ENCODE peak calls at places on chromosomes 11 and 22, in eight cellular contexts. J is CD4-positive, alpha-beta T cell; H is mammary epithelial cell; W is heart right ventricle; E is CD4-positive, CD25-positive, alpha-beta regulatory T cell; A is cardiac muscle cell; C is neuronal stem cell; M is Panc1. Q is an unnamed sample. For H3K9me3 and H3K27me3, the result is how much of the 10 kb centered on the place peaks cover.

GRCh38 chr11:16596231-16596630 is 142.2 kb upstream of the C11orf58 start:
- DNase-seq in J (no peak), H (no peak), W (no peak), E (no peak), A (no peak), C (no peak), M (no peak), Q (no peak)

GRCh38 chr11:3030289-3031070 is 26.7 kb downstream of the CARS1 start:
- DNase-seq in J (no peak), H (no peak), W (no peak), E (no peak), A (no peak), C (no peak), M (no peak), Q (no peak)

GRCh38 chr11:48170176-48170839 is 46.3 kb upstream of the OR4B1 start:
- DNase-seq in J (no peak), H (no peak), W (peak), E (no peak), A (peak), C (no peak), M (no peak), Q (no peak)

GRCh38 chr22:46587067-46587471 is 33.1 kb upstream of the GRAMD4 start:
- DNase-seq in J (no peak), H (no peak), W (no peak), E (peak), A (no peak), C (no peak), M (no peak), Q (no peak)

GRCh38 chr22:45604239-45604711 is 67.4 kb upstream of the ATXN10 start:
- DNase-seq in J (no peak), H (peak), W (no peak), E (no peak), A (no peak), C (no peak), M (no peak), Q (no peak)

GRCh38 chr22:45804986-45805325 is 133.3 kb downstream of the ATXN10 start:
- DNase-seq in J (no peak), H (peak), W (no peak), E (no peak), A (peak), C (no peak), M (peak), Q (no peak)

GRCh38 chr11:112628676-112629075 is 332.5 kb upstream of the NCAM1 start:
- DNase-seq in J (no peak), H (no peak), W (no peak), E (no peak), A (no peak), C (no peak), M (no peak), Q (no peak)

GRCh38 chr11:28417601-28418323 is 309.6 kb downstream of the METTL15 start:
- DNase-seq in J (no peak), H (no peak), W (no peak), E (no peak), A (no peak), C (no peak), M (no peak), Q (no peak)

GRCh38 chr22:43777204-43777671 is 34.9 kb downstream of the EFCAB6 start:
- DNase-seq in J (no peak), H (peak), W (no peak), E (no peak), A (peak), C (no peak), M (no peak), Q (no peak)

GRCh38 chr11:67997460-67997921 is 6.4 kb downstream of the UNC93B1 start:
- DNase-seq in J (no peak), H (no peak), W (no peak), E (no peak), A (no peak), C (no peak), M (no peak), Q (no peak)

GRCh38 chr22:36829370-36830002 is 12.7 kb upstream of the PVALB start:
- DNase-seq in J (no peak), H (no peak), W (no peak), E (no peak), A (no peak), C (no peak), M (no peak), Q (no peak)

GRCh38 chr11:132187814-132188213 is 817.4 kb downstream of the NTM start:
- DNase-seq in J (no peak), H (no peak), W (no peak), E (no peak), A (peak), C (no peak), M (no peak), Q (no peak)

GRCh38 chr22:37284807-37285355 is 2.6 kb downstream of the CYTH4 start:
- DNase-seq in J (peak), H (no peak), W (peak), E (peak), A (no peak), C (no peak), M (no peak), Q (no peak)

GRCh38 chr22:35892192-35892591 is 136.4 kb downstream of the RBFOX2 start:
- DNase-seq in J (no peak), H (peak), W (no peak), E (no peak), A (peak), C (no peak), M (no peak), Q (no peak)

GRCh38 chr22:41940853-41941765 is 5.8 kb downstream of the CENPM start:
- DNase-seq in J (peak), H (peak), W (peak), E (peak), A (peak), C (peak), M (peak), Q (no peak)

GRCh38 chr11:68056317-68057285 is 17.8 kb downstream of the TCIRG1 start:
- DNase-seq in J (no peak), H (no peak), W (no peak), E (no peak), A (no peak), C (no peak), M (no peak), Q (no peak)

GRCh38 chr11:57483570-57483934 is 23.2 kb downstream of the RTN4RL2 start:
- DNase-seq in J (no peak), H (no peak), W (no peak), E (no peak), A (no peak), C (no peak), M (no peak), Q (no peak)

GRCh38 chr11:13260196-13260962 is 17.2 kb upstream of the BMAL1 start:
- DNase-seq in J (no peak), H (peak), W (no peak), E (no peak), A (no peak), C (no peak), M (no peak), Q (no peak)

GRCh38 chr11:127252321-127252720 is 251.8 kb upstream of the KIRREL3 start:
- DNase-seq in J (no peak), H (no peak), W (peak), E (no peak), A (no peak), C (no peak), M (no peak), Q (no peak)

GRCh38 chr11:95727630-95728029 is 62.0 kb downstream of the FAM76B start:
- DNase-seq in J (no peak), H (no peak), W (no peak), E (no peak), A (no peak), C (no peak), M (no peak), Q (no peak)

GRCh38 chr11:45102810-45103621 is 43.4 kb upstream of the PRDM11 start:
- DNase-seq in J (peak), H (peak), W (peak), E (peak), A (peak), C (peak), M (peak), Q (peak)

GRCh38 chr22:30866216-30866615 is 102.4 kb downstream of the MORC2 start:
- DNase-seq in J (no peak), H (no peak), W (no peak), E (no peak), A (no peak), C (no peak), M (no peak), Q (no peak)

GRCh38 chr11:96061730-96062524 is 138.0 kb upstream of the MTMR2 start:
- DNase-seq in J (no peak), H (peak), W (no peak), E (peak), A (no peak), C (no peak), M (no peak), Q (no peak)

GRCh38 chr22:19880786-19881569 is 26.3 kb upstream of the GNB1L start:
- DNase-seq in J (no peak), H (peak), W (peak), E (no peak), A (peak), C (peak), M (peak), Q (peak)

GRCh38 chr11:68735626-68736025 is 15.7 kb downstream of the TESMIN start:
- DNase-seq in J (no peak), H (no peak), W (no peak), E (no peak), A (no peak), C (no peak), M (no peak), Q (no peak)

GRCh38 chr11:11856638-11857037 is 14.9 kb downstream of the USP47 start:
- DNase-seq in J (no peak), H (peak), W (no peak), E (peak), A (peak), C (no peak), M (no peak), Q (no peak)

GRCh38 chr11:29448246-29448877 is 568.5 kb downstream of the KCNA4 start:
- DNase-seq in J (no peak), H (peak), W (no peak), E (no peak), A (peak), C (peak), M (no peak), Q (no peak)

GRCh38 chr11:8282621-8283509 is 19.2 kb upstream of the LMO1 start:
- DNase-seq in J (no peak), H (no peak), W (no peak), E (no peak), A (no peak), C (no peak), M (no peak), Q (no peak)

GRCh38 chr11:6693342-6694228 is 10.4 kb upstream of the MRPL17 start:
- DNase-seq in J (no peak), H (peak), W (peak), E (peak), A (peak), C (no peak), M (peak), Q (no peak)

GRCh38 chr11:70942593-70942992 is 309.8 kb downstream of the SHANK2 start:
- DNase-seq in J (no peak), H (no peak), W (no peak), E (no peak), A (no peak), C (no peak), M (no peak), Q (no peak)

GRCh38 chr22:44119669-44120313 is 60.9 kb upstream of the PARVG start:
- DNase-seq in J (no peak), H (no peak), W (no peak), E (no peak), A (no peak), C (no peak), M (no peak), Q (no peak)

GRCh38 chr11:60872952-60873524 is 5.7 kb downstream of the ZP1 start:
- DNase-seq in J (no peak), H (no peak), W (no peak), E (peak), A (peak), C (no peak), M (no peak), Q (no peak)

GRCh38 chr11:8311366-8311765 is 47.7 kb upstream of the LMO1 start:
- DNase-seq in J (no peak), H (no peak), W (no peak), E (no peak), A (no peak), C (no peak), M (no peak), Q (no peak)

GRCh38 chr22:47775686-47776085 is 1013.2 kb downstream of the TBC1D22A start:
- DNase-seq in J (no peak), H (no peak), W (no peak), E (no peak), A (no peak), C (no peak), M (no peak), Q (no peak)

GRCh38 chr22:47777426-47777825 is 1015.0 kb downstream of the TBC1D22A start:
- DNase-seq in J (no peak), H (no peak), W (no peak), E (no peak), A (no peak), C (no peak), M (no peak), Q (no peak)

GRCh38 chr22:47775191-47775590 is 1012.7 kb downstream of the TBC1D22A start:
- DNase-seq in J (no peak), H (no peak), W (no peak), E (no peak), A (no peak), C (no peak), M (no peak), Q (no peak)

GRCh38 chr22:47778160-47778658 is 1015.8 kb downstream of the TBC1D22A start:
- DNase-seq in J (no peak), H (no peak), W (no peak), E (no peak), A (no peak), C (no peak), M (no peak), Q (no peak)

GRCh38 chr22:47776329-47776728 is 1013.9 kb downstream of the TBC1D22A start:
- DNase-seq in J (no peak), H (no peak), W (no peak), E (no peak), A (no peak), C (no peak), M (no peak), Q (no peak)
- H3K9me3 ChIP-seq in J (under half), H (under half), W (under half), E (under half), A (under half), C (under half), M (under half), Q (under half)

GRCh38 chr22:28802595-28803087 is 2.3 kb upstream of the XBP1 start:
- DNase-seq in J (no peak), H (no peak), W (no peak), E (no peak), A (no peak), C (no peak), M (no peak), Q (no peak)
- H3K27ac ChIP-seq in J (no peak), H (no peak), W (peak), E (no peak), A (no peak), C (no peak), M (peak), Q (no peak)

GRCh38 chr22:26912985-26913384 is 255.6 kb downstream of the MIAT start:
- DNase-seq in J (no peak), H (no peak), W (no peak), E (no peak), A (no peak), C (no peak), M (no peak), Q (no peak)

GRCh38 chr22:26918236-26918635 is 260.8 kb downstream of the MIAT start:
- DNase-seq in J (no peak), H (no peak), W (no peak), E (no peak), A (no peak), C (no peak), M (no peak), Q (no peak)

GRCh38 chr22:26914786-26915185 is 257.4 kb downstream of the MIAT start:
- DNase-seq in J (no peak), H (no peak), W (no peak), E (no peak), A (no peak), C (no peak), M (no peak), Q (no peak)

GRCh38 chr22:26921726-26922125 is 264.3 kb downstream of the MIAT start:
- DNase-seq in J (no peak), H (no peak), W (no peak), E (no peak), A (no peak), C (no peak), M (no peak), Q (no peak)

DNA sequence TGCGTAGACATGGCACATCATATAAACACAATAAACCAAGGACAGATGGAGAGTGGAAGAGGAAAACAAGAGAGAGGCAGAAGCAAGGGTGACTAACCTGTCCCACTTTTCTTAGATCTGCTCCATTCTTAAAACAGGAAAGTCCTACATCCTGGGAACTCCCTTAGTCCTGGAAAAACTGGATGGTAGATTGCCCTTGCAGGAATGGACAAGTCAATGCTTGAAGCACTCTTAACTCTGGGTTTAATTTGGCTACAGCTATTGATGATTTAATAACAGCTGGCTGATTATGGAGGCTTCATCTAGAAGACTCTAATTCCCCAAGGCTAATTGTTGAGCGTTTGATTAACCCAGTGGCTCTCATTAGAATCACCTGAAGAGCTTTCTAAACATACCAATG is 258.8 kb downstream of the MIAT start:
- DNase-seq in J (no peak), H (no peak), W (no peak), E (no peak), A (no peak), C (no peak), M (no peak), Q (no peak)
- H3K27me3 ChIP-seq in J (under half), H (under half), W (under half), E (under half), A (under half), C (under half), M (under half), Q (under half)

DNA sequence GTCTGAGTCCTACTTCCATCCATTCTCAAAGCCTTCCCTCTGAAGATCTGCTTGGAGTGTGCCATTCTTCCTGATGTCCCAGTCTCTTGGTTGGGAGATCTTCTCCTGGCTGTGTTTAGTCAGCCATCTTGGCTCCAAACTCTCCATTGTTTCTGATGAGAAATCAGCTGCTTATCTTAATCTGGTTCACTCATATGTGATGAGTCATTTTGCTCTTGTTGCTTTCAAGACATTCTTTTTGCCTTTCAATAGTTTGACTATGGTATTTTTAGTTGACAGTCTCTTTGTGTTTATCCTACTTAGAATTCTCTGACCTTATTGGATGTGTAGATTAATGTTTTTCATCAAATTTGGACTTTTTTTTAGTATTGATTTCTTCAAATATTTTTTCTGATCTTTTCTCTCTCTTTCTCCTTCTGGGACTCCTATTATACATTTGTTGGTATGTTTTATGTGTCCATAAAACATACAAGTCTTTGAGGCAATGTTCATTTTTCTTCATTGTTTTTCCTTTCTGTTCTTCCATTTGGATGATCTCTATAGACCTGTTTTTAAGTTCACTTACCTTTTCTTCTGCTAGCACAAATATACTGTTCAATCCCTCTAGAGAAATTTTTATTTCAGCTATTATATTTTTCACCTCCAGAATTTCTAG is 77.2 kb upstream of the CLPB start:
- DNase-seq in J (no peak), H (peak), W (no peak), E (no peak), A (no peak), C (no peak), M (no peak), Q (no peak)
- H3K9me3 ChIP-seq in J (under half), H (under half), W (under half), E (under half), A (under half), C (under half), M (under half), Q (under half)

GRCh38 chr11:75022759-75023396 is 34.1 kb downstream of the NEU3 start:
- DNase-seq in J (peak), H (peak), W (peak), E (peak), A (peak), C (peak), M (peak), Q (peak)
- H3K27ac ChIP-seq in J (no peak), H (no peak), W (no peak), E (no peak), A (no peak), C (no peak), M (no peak), Q (no peak)

DNA sequence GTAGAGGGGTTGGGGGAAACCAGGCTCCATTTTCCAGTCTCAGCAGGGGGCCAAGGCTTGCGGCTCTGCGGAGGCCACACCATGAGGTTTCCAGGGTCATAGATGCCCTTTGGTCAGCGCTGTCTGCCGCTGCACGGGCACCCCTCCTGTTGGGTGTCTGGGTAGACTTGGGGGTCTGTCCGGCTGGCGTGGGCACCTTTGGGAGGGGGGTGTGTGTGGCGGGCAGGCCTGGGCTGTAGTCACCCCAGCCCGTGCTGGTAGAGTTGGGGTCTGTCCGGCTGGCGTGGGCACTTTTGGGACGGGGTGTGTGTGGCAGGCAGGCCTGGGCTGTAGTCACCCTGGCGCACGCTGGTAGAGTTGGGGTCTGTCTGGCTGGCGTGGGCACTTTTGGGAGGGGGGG is 18.6 kb downstream of the LSP1 start:
- DNase-seq in J (no peak), H (no peak), W (no peak), E (no peak), A (no peak), C (no peak), M (no peak), Q (no peak)
- H3K27me3 ChIP-seq in J (under half), H (under half), W (under half), E (under half), A (under half), C (under half), M (under half), Q (under half)